ENCODE peak calls at places on chromosome 2, in eight cellular contexts. V is activated naive CD8-positive, alpha-beta T cell treated with anti-CD3 and anti-CD28 coated beads for 36 hours; Z is EL; E is body of pancreas; G is cardiac fibroblast; P is nucleus accumbens; S is NCI-H1092; L is mesenteric fat pad. M is an unnamed sample.

GRCh38 chr2:140892911-140893637 is 1237.7 kb downstream of the LRP1B start:
- DNase-seq in V (no peak), Z (peak), E (no peak), G (no peak), P (no peak), S (no peak), L (no peak), M (no peak)

GRCh38 chr2:11811036-11811654 is 64.7 kb downstream of the LPIN1 start:
- DNase-seq in V (no peak), Z (no peak), E (no peak), G (no peak), P (no peak), S (no peak), L (peak), M (no peak)

GRCh38 chr2:172770887-172771286 is 35.2 kb downstream of the RAPGEF4 start:
- DNase-seq in V (no peak), Z (no peak), E (no peak), G (no peak), P (no peak), S (no peak), L (no peak), M (no peak)

GRCh38 chr2:180979086-180979934 is 1.1 kb upstream of the UBE2E3 start:
- DNase-seq in V (no peak), Z (peak), E (peak), G (peak), P (no peak), S (no peak), L (no peak), M (no peak)

GRCh38 chr2:192887296-192887695 is 692.6 kb upstream of the TMEFF2 start:
- DNase-seq in V (no peak), Z (no peak), E (no peak), G (no peak), P (no peak), S (no peak), L (no peak), M (no peak)

GRCh38 chr2:120059483-120059882 is 46.6 kb downstream of the EPB41L5 start:
- DNase-seq in V (no peak), Z (no peak), E (no peak), G (no peak), P (no peak), S (no peak), L (no peak), M (no peak)

GRCh38 chr2:25672500-25673169 is 742 bp downstream of the DTNB start:
- DNase-seq in V (peak), Z (peak), E (peak), G (peak), P (no peak), S (no peak), L (no peak), M (peak)

GRCh38 chr2:96116424-96116878 is at the start of gene ADRA2B:
- DNase-seq in V (peak), Z (peak), E (peak), G (no peak), P (no peak), S (no peak), L (no peak), M (peak)

GRCh38 chr2:95389256-95390119 is 13.0 kb upstream of the FAHD2A start:
- DNase-seq in V (peak), Z (peak), E (peak), G (peak), P (no peak), S (no peak), L (peak), M (peak)

GRCh38 chr2:173149491-173149890 is 73.8 kb downstream of the MAP3K20 start:
- DNase-seq in V (peak), Z (no peak), E (no peak), G (no peak), P (no peak), S (no peak), L (no peak), M (peak)

GRCh38 chr2:128868686-128869551 is 550.3 kb upstream of the HS6ST1 start:
- DNase-seq in V (no peak), Z (no peak), E (no peak), G (peak), P (no peak), S (no peak), L (no peak), M (no peak)

GRCh38 chr2:197599285-197599965 is 76.0 kb downstream of the RFTN2 start:
- DNase-seq in V (peak), Z (peak), E (peak), G (peak), P (no peak), S (no peak), L (no peak), M (no peak)

GRCh38 chr2:62221141-62221540 is 25.2 kb downstream of the B3GNT2 start:
- DNase-seq in V (no peak), Z (peak), E (no peak), G (peak), P (no peak), S (no peak), L (no peak), M (no peak)